ENCODE peak calls at places on chromosomes 12 and 14, in ten cellular contexts. One of them, this sample, is unnamed.

GRCh38 chr12:12088761-12089160 is 18.0 kb downstream of the BCL2L14 start:
- DNase-seq in C1 segment of cervical spinal cord: no peak
- DNase-seq in NCI-H774: no peak
- DNase-seq in LoVo: no peak
- DNase-seq in CD8-positive, alpha-beta memory T cell: no peak
- DNase-seq in EL: peak; percentile 20
- DNase-seq in SJSA1: no peak
- DNase-seq in gastrocnemius medialis: no peak
- DNase-seq in T-helper 17 cell: no peak
- DNase-seq in stimulated activated CD4-positive, alpha-beta T cell treated with anti-CD3 and anti-CD28 coated beads, Interleukin-4, amount 100 ng/mL, for 24 hours: no peak
- DNase-seq in this sample: no peak

GRCh38 chr14:53390008-53390407 is 236.9 kb upstream of the DDHD1 start:
- DNase-seq in C1 segment of cervical spinal cord: no peak
- DNase-seq in NCI-H774: no peak
- DNase-seq in LoVo: no peak
- DNase-seq in CD8-positive, alpha-beta memory T cell: no peak
- DNase-seq in EL: no peak
- DNase-seq in SJSA1: no peak
- DNase-seq in gastrocnemius medialis: no peak
- DNase-seq in T-helper 17 cell: no peak
- DNase-seq in stimulated activated CD4-positive, alpha-beta T cell treated with anti-CD3 and anti-CD28 coated beads, Interleukin-4, amount 100 ng/mL, for 24 hours: no peak
- DNase-seq in this sample: no peak

GRCh38 chr12:52082668-52082987 is 3.1 kb downstream of the SMIM41 start:
- DNase-seq in C1 segment of cervical spinal cord: no peak
- DNase-seq in NCI-H774: no peak
- DNase-seq in LoVo: no peak
- DNase-seq in CD8-positive, alpha-beta memory T cell: no peak
- DNase-seq in EL: no peak
- DNase-seq in SJSA1: no peak
- DNase-seq in gastrocnemius medialis: no peak
- DNase-seq in T-helper 17 cell: no peak
- DNase-seq in stimulated activated CD4-positive, alpha-beta T cell treated with anti-CD3 and anti-CD28 coated beads, Interleukin-4, amount 100 ng/mL, for 24 hours: no peak
- DNase-seq in this sample: no peak

GRCh38 chr14:58772814-58773620 is 135.3 kb downstream of the DACT1 start:
- DNase-seq in C1 segment of cervical spinal cord: no peak
- DNase-seq in NCI-H774: no peak
- DNase-seq in LoVo: peak; percentile 52
- DNase-seq in CD8-positive, alpha-beta memory T cell: no peak
- DNase-seq in EL: no peak
- DNase-seq in SJSA1: no peak
- DNase-seq in gastrocnemius medialis: no peak
- DNase-seq in T-helper 17 cell: no peak
- DNase-seq in stimulated activated CD4-positive, alpha-beta T cell treated with anti-CD3 and anti-CD28 coated beads, Interleukin-4, amount 100 ng/mL, for 24 hours: no peak
- DNase-seq in this sample: no peak

GRCh38 chr14:103380719-103381377 is 4.4 kb upstream of the MARK3 start:
- DNase-seq in C1 segment of cervical spinal cord: no peak
- DNase-seq in NCI-H774: no peak
- DNase-seq in LoVo: no peak
- DNase-seq in CD8-positive, alpha-beta memory T cell: no peak
- DNase-seq in EL: no peak
- DNase-seq in SJSA1: no peak
- DNase-seq in gastrocnemius medialis: no peak
- DNase-seq in T-helper 17 cell: no peak
- DNase-seq in stimulated activated CD4-positive, alpha-beta T cell treated with anti-CD3 and anti-CD28 coated beads, Interleukin-4, amount 100 ng/mL, for 24 hours: no peak
- DNase-seq in this sample: no peak

GRCh38 chr14:50607181-50607580 is 47.2 kb downstream of the ATL1 start:
- DNase-seq in C1 segment of cervical spinal cord: no peak
- DNase-seq in NCI-H774: no peak
- DNase-seq in LoVo: no peak
- DNase-seq in CD8-positive, alpha-beta memory T cell: no peak
- DNase-seq in EL: no peak
- DNase-seq in SJSA1: no peak
- DNase-seq in gastrocnemius medialis: no peak
- DNase-seq in T-helper 17 cell: no peak
- DNase-seq in stimulated activated CD4-positive, alpha-beta T cell treated with anti-CD3 and anti-CD28 coated beads, Interleukin-4, amount 100 ng/mL, for 24 hours: peak; percentile 50
- DNase-seq in this sample: peak; percentile 82

GRCh38 chr12:67582238-67582834 is 66.2 kb upstream of the DYRK2 start:
- DNase-seq in C1 segment of cervical spinal cord: no peak
- DNase-seq in NCI-H774: no peak
- DNase-seq in LoVo: no peak
- DNase-seq in CD8-positive, alpha-beta memory T cell: no peak
- DNase-seq in EL: no peak
- DNase-seq in SJSA1: no peak
- DNase-seq in gastrocnemius medialis: no peak
- DNase-seq in T-helper 17 cell: no peak
- DNase-seq in stimulated activated CD4-positive, alpha-beta T cell treated with anti-CD3 and anti-CD28 coated beads, Interleukin-4, amount 100 ng/mL, for 24 hours: no peak
- DNase-seq in this sample: no peak

GRCh38 chr14:56487090-56487667 is 92.4 kb upstream of the TMEM260 start:
- DNase-seq in C1 segment of cervical spinal cord: no peak
- DNase-seq in NCI-H774: no peak
- DNase-seq in LoVo: no peak
- DNase-seq in CD8-positive, alpha-beta memory T cell: no peak
- DNase-seq in EL: peak; percentile 4
- DNase-seq in SJSA1: peak; percentile 13
- DNase-seq in gastrocnemius medialis: no peak
- DNase-seq in T-helper 17 cell: no peak
- DNase-seq in stimulated activated CD4-positive, alpha-beta T cell treated with anti-CD3 and anti-CD28 coated beads, Interleukin-4, amount 100 ng/mL, for 24 hours: no peak
- DNase-seq in this sample: no peak

GRCh38 chr14:72824051-72824450 is 69.8 kb downstream of the DPF3 start:
- DNase-seq in C1 segment of cervical spinal cord: no peak
- DNase-seq in NCI-H774: no peak
- DNase-seq in LoVo: no peak
- DNase-seq in CD8-positive, alpha-beta memory T cell: no peak
- DNase-seq in EL: peak; percentile 49
- DNase-seq in SJSA1: no peak
- DNase-seq in gastrocnemius medialis: no peak
- DNase-seq in T-helper 17 cell: no peak
- DNase-seq in stimulated activated CD4-positive, alpha-beta T cell treated with anti-CD3 and anti-CD28 coated beads, Interleukin-4, amount 100 ng/mL, for 24 hours: no peak
- DNase-seq in this sample: no peak

GRCh38 chr14:23182372-23183014 is 967 bp downstream of the SLC7A8 start:
- DNase-seq in C1 segment of cervical spinal cord: no peak
- DNase-seq in NCI-H774: no peak
- DNase-seq in LoVo: peak; percentile 59
- DNase-seq in CD8-positive, alpha-beta memory T cell: no peak
- DNase-seq in EL: no peak
- DNase-seq in SJSA1: no peak
- DNase-seq in gastrocnemius medialis: peak; percentile 59
- DNase-seq in T-helper 17 cell: no peak
- DNase-seq in stimulated activated CD4-positive, alpha-beta T cell treated with anti-CD3 and anti-CD28 coated beads, Interleukin-4, amount 100 ng/mL, for 24 hours: peak; percentile 39
- DNase-seq in this sample: peak; percentile 55

GRCh38 chr14:102993523-102993922 is 63.8 kb downstream of the CDC42BPB start:
- DNase-seq in C1 segment of cervical spinal cord: no peak
- DNase-seq in NCI-H774: no peak
- DNase-seq in LoVo: peak; percentile 89
- DNase-seq in CD8-positive, alpha-beta memory T cell: no peak
- DNase-seq in EL: peak; percentile 71
- DNase-seq in SJSA1: peak; percentile 23
- DNase-seq in gastrocnemius medialis: no peak
- DNase-seq in T-helper 17 cell: no peak
- DNase-seq in stimulated activated CD4-positive, alpha-beta T cell treated with anti-CD3 and anti-CD28 coated beads, Interleukin-4, amount 100 ng/mL, for 24 hours: no peak
- DNase-seq in this sample: no peak

GRCh38 chr14:53591816-53592215 is 364.8 kb downstream of the BMP4 start:
- DNase-seq in C1 segment of cervical spinal cord: no peak
- DNase-seq in NCI-H774: no peak
- DNase-seq in LoVo: no peak
- DNase-seq in CD8-positive, alpha-beta memory T cell: no peak
- DNase-seq in EL: no peak
- DNase-seq in SJSA1: no peak
- DNase-seq in gastrocnemius medialis: no peak
- DNase-seq in T-helper 17 cell: no peak
- DNase-seq in stimulated activated CD4-positive, alpha-beta T cell treated with anti-CD3 and anti-CD28 coated beads, Interleukin-4, amount 100 ng/mL, for 24 hours: no peak
- DNase-seq in this sample: no peak

GRCh38 chr12:111503116-111503515 is 96.0 kb downstream of the ATXN2 start:
- DNase-seq in C1 segment of cervical spinal cord: no peak
- DNase-seq in NCI-H774: no peak
- DNase-seq in LoVo: no peak
- DNase-seq in CD8-positive, alpha-beta memory T cell: no peak
- DNase-seq in EL: no peak
- DNase-seq in SJSA1: no peak
- DNase-seq in gastrocnemius medialis: no peak
- DNase-seq in T-helper 17 cell: no peak
- DNase-seq in stimulated activated CD4-positive, alpha-beta T cell treated with anti-CD3 and anti-CD28 coated beads, Interleukin-4, amount 100 ng/mL, for 24 hours: no peak
- DNase-seq in this sample: no peak

GRCh38 chr14:97994020-97994531 is 1196.9 kb downstream of the VRK1 start:
- DNase-seq in C1 segment of cervical spinal cord: no peak
- DNase-seq in NCI-H774: no peak
- DNase-seq in LoVo: no peak
- DNase-seq in CD8-positive, alpha-beta memory T cell: no peak
- DNase-seq in EL: no peak
- DNase-seq in SJSA1: no peak
- DNase-seq in gastrocnemius medialis: no peak
- DNase-seq in T-helper 17 cell: no peak
- DNase-seq in stimulated activated CD4-positive, alpha-beta T cell treated with anti-CD3 and anti-CD28 coated beads, Interleukin-4, amount 100 ng/mL, for 24 hours: peak; percentile 29
- DNase-seq in this sample: peak; percentile 52

GRCh38 chr12:71840226-71840847 is 778 bp downstream of the TBC1D15 start:
- DNase-seq in C1 segment of cervical spinal cord: peak; percentile 41
- DNase-seq in NCI-H774: peak; percentile 29
- DNase-seq in LoVo: peak; percentile 82
- DNase-seq in CD8-positive, alpha-beta memory T cell: no peak
- DNase-seq in EL: peak; percentile 78
- DNase-seq in SJSA1: peak; percentile 66
- DNase-seq in gastrocnemius medialis: no peak
- DNase-seq in T-helper 17 cell: no peak
- DNase-seq in stimulated activated CD4-positive, alpha-beta T cell treated with anti-CD3 and anti-CD28 coated beads, Interleukin-4, amount 100 ng/mL, for 24 hours: no peak
- DNase-seq in this sample: peak; percentile 21

GRCh38 chr14:22796087-22796707 is 19.0 kb downstream of the SLC7A7 start:
- DNase-seq in C1 segment of cervical spinal cord: no peak
- DNase-seq in NCI-H774: no peak
- DNase-seq in LoVo: no peak
- DNase-seq in CD8-positive, alpha-beta memory T cell: no peak
- DNase-seq in EL: no peak
- DNase-seq in SJSA1: no peak
- DNase-seq in gastrocnemius medialis: no peak
- DNase-seq in T-helper 17 cell: no peak
- DNase-seq in stimulated activated CD4-positive, alpha-beta T cell treated with anti-CD3 and anti-CD28 coated beads, Interleukin-4, amount 100 ng/mL, for 24 hours: no peak
- DNase-seq in this sample: no peak

GRCh38 chr12:5051913-5052312 is 8.2 kb downstream of the KCNA5 start:
- DNase-seq in C1 segment of cervical spinal cord: no peak
- DNase-seq in NCI-H774: no peak
- DNase-seq in LoVo: no peak
- DNase-seq in CD8-positive, alpha-beta memory T cell: no peak
- DNase-seq in EL: no peak
- DNase-seq in SJSA1: no peak
- DNase-seq in gastrocnemius medialis: no peak
- DNase-seq in T-helper 17 cell: no peak
- DNase-seq in stimulated activated CD4-positive, alpha-beta T cell treated with anti-CD3 and anti-CD28 coated beads, Interleukin-4, amount 100 ng/mL, for 24 hours: no peak
- DNase-seq in this sample: no peak

GRCh38 chr12:45572114-45572513 is 157.4 kb upstream of the ARID2 start:
- DNase-seq in C1 segment of cervical spinal cord: no peak
- DNase-seq in NCI-H774: no peak
- DNase-seq in LoVo: no peak
- DNase-seq in CD8-positive, alpha-beta memory T cell: no peak
- DNase-seq in EL: no peak
- DNase-seq in SJSA1: no peak
- DNase-seq in gastrocnemius medialis: no peak
- DNase-seq in T-helper 17 cell: no peak
- DNase-seq in stimulated activated CD4-positive, alpha-beta T cell treated with anti-CD3 and anti-CD28 coated beads, Interleukin-4, amount 100 ng/mL, for 24 hours: no peak
- DNase-seq in this sample: no peak

GRCh38 chr12:69290545-69291277 is 51.3 kb downstream of the CPSF6 start:
- DNase-seq in C1 segment of cervical spinal cord: peak; percentile 36
- DNase-seq in NCI-H774: peak; percentile 78
- DNase-seq in LoVo: peak; percentile 89
- DNase-seq in CD8-positive, alpha-beta memory T cell: peak; percentile 59
- DNase-seq in EL: peak; percentile 77
- DNase-seq in SJSA1: peak; percentile 14
- DNase-seq in gastrocnemius medialis: peak; percentile 13
- DNase-seq in T-helper 17 cell: peak; percentile 70
- DNase-seq in stimulated activated CD4-positive, alpha-beta T cell treated with anti-CD3 and anti-CD28 coated beads, Interleukin-4, amount 100 ng/mL, for 24 hours: peak; percentile 83
- DNase-seq in this sample: peak; percentile 91

GRCh38 chr12:98997-99396 is 32.4 kb downstream of the IQSEC3 start:
- DNase-seq in C1 segment of cervical spinal cord: no peak
- DNase-seq in NCI-H774: no peak
- DNase-seq in LoVo: no peak
- DNase-seq in CD8-positive, alpha-beta memory T cell: no peak
- DNase-seq in EL: no peak
- DNase-seq in SJSA1: no peak
- DNase-seq in gastrocnemius medialis: no peak
- DNase-seq in T-helper 17 cell: no peak
- DNase-seq in stimulated activated CD4-positive, alpha-beta T cell treated with anti-CD3 and anti-CD28 coated beads, Interleukin-4, amount 100 ng/mL, for 24 hours: no peak
- DNase-seq in this sample: no peak

GRCh38 chr14:53845813-53846693 is 110.6 kb downstream of the BMP4 start:
- DNase-seq in C1 segment of cervical spinal cord: no peak
- DNase-seq in NCI-H774: no peak
- DNase-seq in LoVo: peak; percentile 90
- DNase-seq in CD8-positive, alpha-beta memory T cell: no peak
- DNase-seq in EL: no peak
- DNase-seq in SJSA1: no peak
- DNase-seq in gastrocnemius medialis: no peak
- DNase-seq in T-helper 17 cell: no peak
- DNase-seq in stimulated activated CD4-positive, alpha-beta T cell treated with anti-CD3 and anti-CD28 coated beads, Interleukin-4, amount 100 ng/mL, for 24 hours: no peak
- DNase-seq in this sample: no peak

GRCh38 chr12:108320503-108321293 is 18.4 kb downstream of the CMKLR1 start:
- DNase-seq in C1 segment of cervical spinal cord: no peak
- DNase-seq in NCI-H774: no peak
- DNase-seq in LoVo: no peak
- DNase-seq in CD8-positive, alpha-beta memory T cell: no peak
- DNase-seq in EL: no peak
- DNase-seq in SJSA1: no peak
- DNase-seq in gastrocnemius medialis: no peak
- DNase-seq in T-helper 17 cell: no peak
- DNase-seq in stimulated activated CD4-positive, alpha-beta T cell treated with anti-CD3 and anti-CD28 coated beads, Interleukin-4, amount 100 ng/mL, for 24 hours: no peak
- DNase-seq in this sample: no peak

GRCh38 chr12:117400912-117401311 is 39.5 kb upstream of the NOS1 start:
- DNase-seq in C1 segment of cervical spinal cord: no peak
- DNase-seq in NCI-H774: no peak
- DNase-seq in LoVo: no peak
- DNase-seq in CD8-positive, alpha-beta memory T cell: no peak
- DNase-seq in EL: no peak
- DNase-seq in SJSA1: no peak
- DNase-seq in gastrocnemius medialis: no peak
- DNase-seq in T-helper 17 cell: no peak
- DNase-seq in stimulated activated CD4-positive, alpha-beta T cell treated with anti-CD3 and anti-CD28 coated beads, Interleukin-4, amount 100 ng/mL, for 24 hours: no peak
- DNase-seq in this sample: no peak

GRCh38 chr12:113472191-113473190 is 820 bp upstream of the LHX5 start:
- DNase-seq in C1 segment of cervical spinal cord: no peak
- DNase-seq in NCI-H774: no peak
- DNase-seq in LoVo: no peak
- DNase-seq in CD8-positive, alpha-beta memory T cell: no peak
- DNase-seq in EL: no peak
- DNase-seq in SJSA1: no peak
- DNase-seq in gastrocnemius medialis: no peak
- DNase-seq in T-helper 17 cell: no peak
- DNase-seq in stimulated activated CD4-positive, alpha-beta T cell treated with anti-CD3 and anti-CD28 coated beads, Interleukin-4, amount 100 ng/mL, for 24 hours: no peak
- DNase-seq in this sample: no peak

GRCh38 chr14:74018704-74019407 is at the start of the genes BBOF1 and ENTPD5:
- DNase-seq in C1 segment of cervical spinal cord: peak; percentile 71
- DNase-seq in NCI-H774: peak; percentile 75
- DNase-seq in LoVo: peak; percentile 91
- DNase-seq in CD8-positive, alpha-beta memory T cell: peak; percentile 85
- DNase-seq in EL: peak; percentile 88
- DNase-seq in SJSA1: peak; percentile 78
- DNase-seq in gastrocnemius medialis: peak; percentile 70
- DNase-seq in T-helper 17 cell: peak; percentile 81
- DNase-seq in stimulated activated CD4-positive, alpha-beta T cell treated with anti-CD3 and anti-CD28 coated beads, Interleukin-4, amount 100 ng/mL, for 24 hours: peak; percentile 84
- DNase-seq in this sample: peak; percentile 82

GRCh38 chr12:15669256-15669948 is 119.8 kb downstream of the EPS8 start:
- DNase-seq in C1 segment of cervical spinal cord: no peak
- DNase-seq in NCI-H774: no peak
- DNase-seq in LoVo: no peak
- DNase-seq in CD8-positive, alpha-beta memory T cell: no peak
- DNase-seq in EL: no peak
- DNase-seq in SJSA1: no peak
- DNase-seq in gastrocnemius medialis: no peak
- DNase-seq in T-helper 17 cell: no peak
- DNase-seq in stimulated activated CD4-positive, alpha-beta T cell treated with anti-CD3 and anti-CD28 coated beads, Interleukin-4, amount 100 ng/mL, for 24 hours: no peak
- DNase-seq in this sample: no peak

GRCh38 chr14:103201801-103202200 is 78.5 kb downstream of the TNFAIP2 start:
- DNase-seq in C1 segment of cervical spinal cord: no peak
- DNase-seq in NCI-H774: no peak
- DNase-seq in LoVo: no peak
- DNase-seq in CD8-positive, alpha-beta memory T cell: no peak
- DNase-seq in EL: no peak
- DNase-seq in SJSA1: no peak
- DNase-seq in gastrocnemius medialis: no peak
- DNase-seq in T-helper 17 cell: no peak
- DNase-seq in stimulated activated CD4-positive, alpha-beta T cell treated with anti-CD3 and anti-CD28 coated beads, Interleukin-4, amount 100 ng/mL, for 24 hours: no peak
- DNase-seq in this sample: no peak

GRCh38 chr12:118055865-118056773 is 4.9 kb downstream of the WSB2 start:
- DNase-seq in C1 segment of cervical spinal cord: no peak
- DNase-seq in NCI-H774: peak; percentile 22
- DNase-seq in LoVo: no peak
- DNase-seq in CD8-positive, alpha-beta memory T cell: no peak
- DNase-seq in EL: no peak
- DNase-seq in SJSA1: peak; percentile 22
- DNase-seq in gastrocnemius medialis: no peak
- DNase-seq in T-helper 17 cell: no peak
- DNase-seq in stimulated activated CD4-positive, alpha-beta T cell treated with anti-CD3 and anti-CD28 coated beads, Interleukin-4, amount 100 ng/mL, for 24 hours: no peak
- DNase-seq in this sample: no peak